ENCODE peak calls at places on chromosomes 16 and 17, in seven cellular contexts. A, S, L, K, E, M and W are unnamed samples.

GRCh38 chr17:9522074-9522473 is 53.5 kb downstream of the STX8 start:
- DNase-seq in A (peak; percentile 16), S (no peak), L (no peak), K (peak; percentile 60), E (no peak), M (peak; percentile 14), W (no peak)

GRCh38 chr17:9291912-9292562 is 270.7 kb downstream of the NTN1 start:
- DNase-seq in A (peak; percentile 77), S (peak; percentile 46), L (peak; percentile 83), K (peak; percentile 28), E (peak; percentile 55), M (peak; percentile 23), W (no peak)

GRCh38 chr17:16991349-16992009 is 19.6 kb upstream of the TNFRSF13B start:
- DNase-seq in A (peak; percentile 63), S (peak; percentile 79), L (peak; percentile 85), K (peak; percentile 75), E (peak; percentile 77), M (peak; percentile 88), W (peak; percentile 90)

GRCh38 chr17:69695646-69696045 is 281.1 kb downstream of the MAP2K6 start:
- DNase-seq in A (no peak), S (no peak), L (no peak), K (no peak), E (no peak), M (no peak), W (no peak)

GRCh38 chr16:25140459-25140858 is 28.9 kb downstream of the LCMT1 start:
- DNase-seq in A (peak; percentile 46), S (no peak), L (no peak), K (no peak), E (no peak), M (no peak), W (no peak)

GRCh38 chr16:27257271-27257670 is 11.3 kb downstream of the NSMCE1 start:
- DNase-seq in A (no peak), S (no peak), L (no peak), K (no peak), E (no peak), M (no peak), W (no peak)

GRCh38 chr16:53664724-53665345 is 38.8 kb downstream of the RPGRIP1L start:
- DNase-seq in A (no peak), S (no peak), L (no peak), K (no peak), E (no peak), M (no peak), W (no peak)

GRCh38 chr17:65039349-65039988 is 17.1 kb downstream of the GNA13 start:
- DNase-seq in A (no peak), S (no peak), L (no peak), K (no peak), E (no peak), M (no peak), W (no peak)

GRCh38 chr16:28003021-28003865 is 60.3 kb downstream of the GSG1L start:
- DNase-seq in A (no peak), S (no peak), L (no peak), K (no peak), E (no peak), M (no peak), W (no peak)

GRCh38 chr17:47220531-47220999 is 11.4 kb downstream of the MYL4 start:
- DNase-seq in A (no peak), S (no peak), L (no peak), K (no peak), E (no peak), M (no peak), W (no peak)

GRCh38 chr16:27154573-27155521 is 48.5 kb upstream of the KDM8 start:
- DNase-seq in A (peak; percentile 32), S (peak; percentile 25), L (peak; percentile 70), K (peak; percentile 31), E (peak; percentile 38), M (peak; percentile 36), W (no peak)

GRCh38 chr17:77315010-77315409 is 174.2 kb downstream of the SEC14L1 start:
- DNase-seq in A (no peak), S (no peak), L (peak; percentile 57), K (no peak), E (no peak), M (no peak), W (peak; percentile 37)

GRCh38 chr16:83715217-83715920 is 92.4 kb upstream of the HSBP1 start:
- DNase-seq in A (no peak), S (peak; percentile 44), L (no peak), K (no peak), E (no peak), M (no peak), W (peak; percentile 32)

GRCh38 chr17:77821114-77821513 is 137.4 kb upstream of the TNRC6C start:
- DNase-seq in A (no peak), S (no peak), L (no peak), K (peak; percentile 34), E (peak; percentile 66), M (no peak), W (no peak)

GRCh38 chr16:56618138-56618537 is 7.4 kb upstream of the MT1E start:
- DNase-seq in A (no peak), S (no peak), L (no peak), K (no peak), E (no peak), M (no peak), W (no peak)

DNA sequence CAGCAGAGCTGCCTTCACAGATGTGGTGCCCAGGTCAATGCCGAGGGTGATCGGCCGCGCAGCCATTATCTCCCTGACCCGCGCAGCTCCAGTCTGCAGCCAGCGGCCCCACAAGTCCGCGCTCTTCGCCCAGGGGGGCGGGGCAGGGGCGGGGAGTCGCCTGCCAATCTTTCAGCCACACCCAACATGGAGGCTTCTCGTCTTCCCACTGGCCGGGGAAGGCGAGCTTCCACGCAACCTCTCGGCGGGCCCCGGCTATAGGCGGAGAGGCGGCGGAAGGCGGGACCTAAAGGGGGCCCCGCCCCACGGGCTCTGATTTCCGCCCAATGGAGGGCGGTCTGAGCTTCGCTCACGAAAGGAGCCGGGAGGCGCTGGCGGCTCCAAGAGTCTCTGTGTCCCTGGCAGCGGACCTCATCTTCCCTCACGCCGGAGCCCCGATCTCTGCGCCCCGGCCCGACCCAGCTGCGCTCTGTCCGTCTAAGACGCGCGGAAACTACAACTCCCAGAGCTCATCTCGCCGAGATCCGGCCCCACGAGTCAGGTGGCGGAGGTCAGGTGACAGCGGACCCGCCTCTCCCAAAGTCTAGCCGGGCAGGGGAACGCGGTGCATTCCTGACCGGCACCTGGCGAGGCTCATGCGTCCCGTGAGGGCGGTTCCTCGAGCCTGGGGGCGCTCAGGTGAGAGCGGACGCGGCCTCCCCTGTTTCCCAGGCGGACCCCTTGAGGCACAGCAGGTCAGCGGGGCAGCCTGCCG is at the start of the genes CTNS and SHPK:
- DNase-seq in A (peak; percentile 96), S (peak; percentile 97), L (peak; percentile 99), K (peak; percentile 97), E (peak; percentile 98), M (peak; percentile 98), W (peak; percentile 98)
- TF ChIP-seq POLR2A in A (peak; percentile 63), S (peak; percentile 91), L (peak; percentile 68), K (peak; percentile 93), E (peak; percentile 76), M (peak; percentile 91), W (no peak)

GRCh38 chr17:54257440-54257839 is 434.7 kb downstream of the KIF2B start:
- DNase-seq in A (no peak), S (no peak), L (no peak), K (no peak), E (no peak), M (no peak), W (no peak)

GRCh38 chr17:54256530-54256929 is 433.8 kb downstream of the KIF2B start:
- DNase-seq in A (no peak), S (no peak), L (no peak), K (no peak), E (no peak), M (no peak), W (no peak)

DNA sequence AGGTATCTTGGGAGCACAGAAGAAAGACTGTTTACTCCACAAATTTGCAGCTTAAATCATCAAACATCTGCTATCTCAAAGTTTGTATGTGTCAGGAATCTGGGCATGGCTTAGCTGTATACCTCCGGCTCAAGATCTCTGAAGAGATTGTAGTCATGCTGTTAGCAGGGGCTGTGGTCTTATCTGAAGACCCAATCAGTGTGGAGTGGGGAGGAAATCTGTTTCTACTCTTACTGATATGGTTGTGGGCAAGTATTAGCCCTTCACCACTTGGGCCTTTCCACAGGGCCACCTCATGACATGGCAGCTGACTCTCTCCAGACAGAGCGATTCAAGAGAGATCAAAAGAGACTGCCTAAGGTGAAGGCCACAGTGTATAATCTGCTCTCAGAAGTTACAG is 438.7 kb downstream of the KIF2B start:
- DNase-seq in A (no peak), S (no peak), L (no peak), K (no peak), E (no peak), M (no peak), W (no peak)
- TF ChIP-seq POLR2A in A (no peak), S (no peak), L (no peak), K (no peak), E (no peak), M (no peak), W (no peak)

GRCh38 chr17:81898029-81898866 is 3.8 kb upstream of the NPB start:
- DNase-seq in A (no peak), S (no peak), L (no peak), K (peak; percentile 87), E (no peak), M (peak; percentile 90), W (no peak)

GRCh38 chr17:81901167-81902022 is 643 bp upstream of the NPB start:
- DNase-seq in A (no peak), S (no peak), L (no peak), K (no peak), E (no peak), M (no peak), W (no peak)

GRCh38 chr17:81898885-81899284 is 3.2 kb upstream of the NPB start:
- DNase-seq in A (no peak), S (no peak), L (no peak), K (no peak), E (no peak), M (no peak), W (no peak)

GRCh38 chr17:81900181-81900820 is 1.7 kb upstream of the NPB start:
- DNase-seq in A (no peak), S (no peak), L (no peak), K (no peak), E (no peak), M (no peak), W (peak; percentile 58)

GRCh38 chr17:81899514-81900166 is 2.4 kb upstream of the NPB start:
- DNase-seq in A (no peak), S (no peak), L (no peak), K (no peak), E (no peak), M (no peak), W (peak; percentile 60)
- TF ChIP-seq POLR2A in A (no peak), S (no peak), L (no peak), K (no peak), E (no peak), M (no peak), W (no peak)

DNA sequence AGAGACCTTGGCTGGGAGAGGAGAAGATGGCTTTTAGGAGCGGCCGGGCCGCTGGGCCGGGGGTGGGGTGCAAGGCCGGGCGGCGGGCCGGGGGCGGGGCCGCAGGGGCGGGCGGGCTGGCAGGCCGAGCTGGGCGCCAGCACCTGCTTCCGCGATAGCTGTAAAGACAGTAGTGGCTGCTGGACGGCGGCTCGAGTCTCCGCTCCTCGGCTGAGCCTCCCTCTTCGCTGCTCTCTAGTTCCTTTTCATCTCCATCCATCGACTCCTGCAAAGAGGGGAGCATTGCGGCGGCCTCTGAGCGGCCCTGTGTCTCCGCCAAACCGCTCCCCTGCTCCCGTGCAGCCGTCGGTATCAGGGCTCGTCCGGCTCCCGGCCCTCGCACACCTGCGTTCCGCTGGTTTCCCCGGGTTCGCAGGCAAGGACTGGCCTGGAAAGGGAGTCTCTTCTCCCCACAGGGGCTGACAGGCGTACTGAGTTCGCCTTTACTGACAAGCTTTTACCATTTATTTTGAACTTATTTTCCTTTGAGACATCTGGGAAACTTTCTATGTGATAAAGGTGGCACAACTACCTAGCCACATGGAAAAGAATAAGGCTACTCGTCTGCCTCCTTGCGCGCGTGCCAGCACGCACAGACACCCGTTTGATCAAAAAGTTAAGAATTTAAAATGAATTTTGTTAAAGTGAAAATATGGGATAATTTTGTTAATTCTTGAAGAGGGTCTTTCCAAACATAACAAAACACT is at the start of gene C17orf75:
- DNase-seq in A (peak; percentile 66), S (peak; percentile 66), L (peak; percentile 90), K (peak; percentile 90), E (peak; percentile 85), M (peak; percentile 76), W (peak; percentile 89)
- TF ChIP-seq POLR2A in A (no peak), S (peak; percentile 38), L (peak; percentile 10), K (peak; percentile 71), E (no peak), M (peak; percentile 60), W (peak; percentile 20)